ENCODE peak calls at places on chromosomes 13 and 19, in nine cellular contexts. F, O, K, W, M, Y, S, L and I are unnamed samples.

GRCh38 chr13:75364131-75364713 is 117.7 kb downstream of the TBC1D4 start:
- DNase-seq in S (no peak), Y (no peak), W (no peak), K (no peak), O (no peak), M (no peak), L (no peak), F (no peak), I (no peak)

GRCh38 chr19:22144394-22144793 is 52.4 kb downstream of the ZNF676 start:
- DNase-seq in L (no peak), K (no peak), S (no peak), M (no peak), O (no peak), W (no peak), Y (no peak), F (no peak), I (no peak)

GRCh38 chr19:45254044-45254531 is 3.0 kb downstream of the MARK4 start:
- DNase-seq in K (peak), F (no peak), S (no peak), Y (no peak), W (no peak), M (no peak), O (no peak), L (no peak), I (no peak)

GRCh38 chr19:1875646-1876493 is 9.4 kb downstream of the ABHD17A start:
- DNase-seq in F (peak), O (peak), K (peak), L (peak), W (peak), M (peak), S (peak), Y (peak), I (peak)

GRCh38 chr19:43812259-43812658 is 10.0 kb upstream of the LYPD5 start:
- DNase-seq in Y (no peak), M (no peak), F (no peak), K (no peak), O (no peak), S (no peak), L (no peak), W (no peak), I (no peak)

GRCh38 chr19:17248011-17248776 is 2.5 kb upstream of the NR2F6 start:
- DNase-seq in M (no peak), W (no peak), K (no peak), O (no peak), F (no peak), Y (no peak), S (no peak), L (no peak), I (peak)

GRCh38 chr19:35240322-35240721 is 8.5 kb upstream of the LSR start:
- DNase-seq in S (no peak), W (no peak), O (no peak), L (no peak), F (peak), K (no peak), M (no peak), Y (no peak), I (no peak)

GRCh38 chr13:27516103-27516502 is 65.7 kb upstream of the MTIF3 start:
- DNase-seq in L (no peak), Y (no peak), W (no peak), M (no peak), K (no peak), F (no peak), O (no peak), S (no peak), I (no peak)

GRCh38 chr19:35267818-35268545 is 780 bp upstream of the USF2 start:
- DNase-seq in K (peak), S (peak), Y (no peak), O (peak), W (peak), M (peak), F (peak), L (peak), I (no peak)

GRCh38 chr19:50214699-50215543 is 11.5 kb downstream of the MYH14 start:
- DNase-seq in S (no peak), L (no peak), K (no peak), O (no peak), W (no peak), F (no peak), M (no peak), Y (no peak), I (no peak)

GRCh38 chr19:54882758-54883157 is 8.7 kb downstream of the FCAR start:
- DNase-seq in Y (no peak), O (no peak), F (peak), W (no peak), K (no peak), L (no peak), M (no peak), S (peak), I (no peak)

GRCh38 chr19:23312515-23312914 is 62.3 kb upstream of the ZNF724 start:
- DNase-seq in O (no peak), M (no peak), Y (no peak), L (no peak), S (no peak), K (no peak), W (no peak), F (no peak), I (no peak)

GRCh38 chr13:32409561-32410440 is 18.1 kb downstream of the N4BP2L1 start:
- DNase-seq in L (no peak), M (no peak), F (no peak), O (no peak), Y (peak), W (no peak), S (no peak), K (no peak), I (no peak)

GRCh38 chr13:91768746-91769145 is 370.3 kb downstream of the GPC5 start:
- DNase-seq in L (no peak), S (no peak), W (no peak), Y (no peak), K (no peak), M (no peak), O (no peak), F (no peak), I (no peak)

GRCh38 chr19:5534787-5535586 is 32.8 kb downstream of the TINCR start:
- DNase-seq in S (no peak), L (no peak), W (no peak), Y (no peak), M (peak), K (peak), O (no peak), F (no peak), I (no peak)

GRCh38 chr19:17138937-17139598 is 63.5 kb downstream of the MYO9B start:
- DNase-seq in S (no peak), L (no peak), F (no peak), O (peak), M (no peak), W (no peak), Y (no peak), K (no peak), I (no peak)

GRCh38 chr19:54335164-54335563 is 3.8 kb downstream of the LILRA4 start:
- DNase-seq in O (no peak), L (no peak), S (no peak), F (no peak), W (no peak), Y (no peak), M (no peak), K (no peak), I (no peak)

GRCh38 chr19:11505504-11506100 is at the start of gene ZNF653:
- DNase-seq in W (peak), S (peak), Y (peak), M (peak), O (peak), L (peak), K (peak), F (peak), I (peak)

GRCh38 chr19:57620673-57621348 is 6.8 kb downstream of the ZNF134 start:
- DNase-seq in O (no peak), S (no peak), M (no peak), L (no peak), W (no peak), F (no peak), Y (no peak), K (no peak), I (no peak)

GRCh38 chr13:76875256-76875655 is 10.9 kb downstream of the KCTD12 start:
- DNase-seq in K (no peak), S (no peak), O (no peak), M (no peak), L (no peak), Y (no peak), F (no peak), W (no peak), I (no peak)

GRCh38 chr19:45643927-45644771 is 5.0 kb upstream of the EML2 start:
- DNase-seq in M (no peak), F (no peak), O (no peak), S (no peak), K (no peak), L (no peak), Y (no peak), W (peak), I (no peak)

GRCh38 chr13:32454886-32455593 is 27.1 kb upstream of the N4BP2L1 start:
- DNase-seq in W (no peak), O (no peak), M (no peak), F (no peak), K (no peak), S (no peak), L (no peak), Y (no peak), I (no peak)

GRCh38 chr13:24039621-24040475 is 120.7 kb upstream of the SPATA13 start:
- DNase-seq in S (no peak), M (no peak), O (no peak), L (no peak), W (no peak), F (peak), K (no peak), Y (no peak), I (no peak)